ENCODE peak calls at places on chromosomes 1 and 21, in four cellular contexts. One of them, this sample, is unnamed.

GRCh38 chr21:46634966-46635323 is 529 bp upstream of the PRMT2 start:
- DNase-seq in GM12878: peak; percentile 16
- DNase-seq in HepG2: peak; percentile 70
- DNase-seq in K562: peak; percentile 90
- DNase-seq in this sample: no peak

GRCh38 chr1:159949123-159949522 is 3.7 kb upstream of the IGSF9 start:
- DNase-seq in GM12878: no peak
- DNase-seq in HepG2: no peak
- DNase-seq in K562: peak; percentile 16
- DNase-seq in this sample: no peak

GRCh38 chr1:208985231-208985630 is 598.3 kb upstream of the CAMK1G start:
- DNase-seq in GM12878: no peak
- DNase-seq in HepG2: no peak
- DNase-seq in K562: no peak
- DNase-seq in this sample: no peak

GRCh38 chr1:69104859-69105258 is 462.9 kb upstream of the LRRC7 start:
- DNase-seq in GM12878: no peak
- DNase-seq in HepG2: no peak
- DNase-seq in K562: no peak
- DNase-seq in this sample: no peak

GRCh38 chr1:182633657-182634281 is 29.6 kb upstream of the RGS16 start:
- DNase-seq in GM12878: no peak
- DNase-seq in HepG2: no peak
- DNase-seq in K562: no peak
- DNase-seq in this sample: no peak

GRCh38 chr1:227666286-227666685 is 68.8 kb downstream of the JMJD4 start:
- DNase-seq in GM12878: no peak
- DNase-seq in HepG2: no peak
- DNase-seq in K562: no peak
- DNase-seq in this sample: no peak

GRCh38 chr1:204885288-204885711 is 14.6 kb downstream of the NFASC start:
- DNase-seq in GM12878: no peak
- DNase-seq in HepG2: peak; percentile 63
- DNase-seq in K562: no peak
- DNase-seq in this sample: no peak

GRCh38 chr1:204513117-204513716 is 3.0 kb upstream of the MDM4 start:
- DNase-seq in GM12878: peak; percentile 88
- DNase-seq in HepG2: no peak
- DNase-seq in K562: no peak
- DNase-seq in this sample: no peak

GRCh38 chr21:45289655-45290515 is 2.2 kb upstream of the POFUT2 start:
- DNase-seq in GM12878: no peak
- DNase-seq in HepG2: no peak
- DNase-seq in K562: peak; percentile 32
- DNase-seq in this sample: no peak

GRCh38 chr1:9400425-9401079 is 107.9 kb downstream of the SPSB1 start:
- DNase-seq in GM12878: no peak
- DNase-seq in HepG2: peak; percentile 31
- DNase-seq in K562: no peak
- DNase-seq in this sample: no peak

GRCh38 chr1:91500756-91501526 is at the start of gene CDC7:
- DNase-seq in GM12878: peak; percentile 77
- DNase-seq in HepG2: peak; percentile 86
- DNase-seq in K562: peak; percentile 95
- DNase-seq in this sample: peak; percentile 96

GRCh38 chr1:205286335-205286950 is 35.1 kb downstream of the NUAK2 start:
- DNase-seq in GM12878: peak; percentile 84
- DNase-seq in HepG2: no peak
- DNase-seq in K562: no peak
- DNase-seq in this sample: no peak

GRCh38 chr1:30768830-30769718 is 11.5 kb upstream of the LAPTM5 start:
- DNase-seq in GM12878: no peak
- DNase-seq in HepG2: no peak
- DNase-seq in K562: peak; percentile 99
- DNase-seq in this sample: no peak

GRCh38 chr21:39503138-39503762 is 51.5 kb downstream of the SH3BGR start:
- DNase-seq in GM12878: no peak
- DNase-seq in HepG2: no peak
- DNase-seq in K562: no peak
- DNase-seq in this sample: no peak

GRCh38 chr1:155002479-155003226 is at the start of gene ZBTB7B:
- DNase-seq in GM12878: no peak
- DNase-seq in HepG2: no peak
- DNase-seq in K562: peak; percentile 67
- DNase-seq in this sample: no peak

GRCh38 chr21:20971296-20971921 is 26.8 kb upstream of the NCAM2 start:
- DNase-seq in GM12878: no peak
- DNase-seq in HepG2: peak; percentile 18
- DNase-seq in K562: peak; percentile 59
- DNase-seq in this sample: peak; percentile 43

GRCh38 chr1:59298710-59299346 is 1.9 kb downstream of the FGGY start:
- DNase-seq in GM12878: no peak
- DNase-seq in HepG2: peak; percentile 35
- DNase-seq in K562: no peak
- DNase-seq in this sample: no peak

GRCh38 chr1:12539705-12540579 is 78.1 kb downstream of the DHRS3 start:
- DNase-seq in GM12878: no peak
- DNase-seq in HepG2: peak; percentile 53
- DNase-seq in K562: peak; percentile 53
- DNase-seq in this sample: peak; percentile 72

GRCh38 chr1:215166886-215167285 is 84.3 kb downstream of the KCNK2 start:
- DNase-seq in GM12878: no peak
- DNase-seq in HepG2: no peak
- DNase-seq in K562: no peak
- DNase-seq in this sample: no peak

GRCh38 chr21:39604951-39605350 is 7.8 kb upstream of the B3GALT5 start:
- DNase-seq in GM12878: no peak
- DNase-seq in HepG2: no peak
- DNase-seq in K562: no peak
- DNase-seq in this sample: no peak

GRCh38 chr1:167705250-167705649 is 16.5 kb upstream of the MPZL1 start:
- DNase-seq in GM12878: no peak
- DNase-seq in HepG2: no peak
- DNase-seq in K562: no peak
- DNase-seq in this sample: no peak

GRCh38 chr21:42364304-42364865 is 1.9 kb downstream of the TFF1 start:
- DNase-seq in GM12878: no peak
- DNase-seq in HepG2: no peak
- DNase-seq in K562: no peak
- DNase-seq in this sample: no peak

GRCh38 chr1:165228676-165229075 is 127.8 kb downstream of the LMX1A start:
- DNase-seq in GM12878: no peak
- DNase-seq in HepG2: no peak
- DNase-seq in K562: peak; percentile 22
- DNase-seq in this sample: no peak

GRCh38 chr21:38774152-38774551 is 31.6 kb upstream of the ETS2 start:
- DNase-seq in GM12878: no peak
- DNase-seq in HepG2: no peak
- DNase-seq in K562: no peak
- DNase-seq in this sample: no peak

GRCh38 chr1:164921493-164921892 is 362.5 kb downstream of the PBX1 start:
- DNase-seq in GM12878: no peak
- DNase-seq in HepG2: no peak
- DNase-seq in K562: no peak
- DNase-seq in this sample: no peak

GRCh38 chr1:242784074-242784473 is 259.6 kb upstream of the PLD5 start:
- DNase-seq in GM12878: no peak
- DNase-seq in HepG2: no peak
- DNase-seq in K562: no peak
- DNase-seq in this sample: no peak

GRCh38 chr1:104856091-104856490 is 1106.4 kb downstream of the AMY1C start:
- DNase-seq in GM12878: no peak
- DNase-seq in HepG2: no peak
- DNase-seq in K562: no peak
- DNase-seq in this sample: no peak

GRCh38 chr1:207362962-207363858 is 41.7 kb downstream of the CD55 start:
- DNase-seq in GM12878: no peak
- DNase-seq in HepG2: no peak
- DNase-seq in K562: peak; percentile 77
- DNase-seq in this sample: no peak

GRCh38 chr1:230124187-230125128 is 57.4 kb downstream of the GALNT2 start:
- DNase-seq in GM12878: no peak
- DNase-seq in HepG2: no peak
- DNase-seq in K562: peak; percentile 61
- DNase-seq in this sample: no peak

GRCh38 chr1:167156466-167156865 is 62.6 kb downstream of the STYXL2 start:
- DNase-seq in GM12878: no peak
- DNase-seq in HepG2: no peak
- DNase-seq in K562: no peak
- DNase-seq in this sample: no peak

GRCh38 chr1:150073516-150073915 is 5.9 kb downstream of the VPS45 start:
- DNase-seq in GM12878: no peak
- DNase-seq in HepG2: no peak
- DNase-seq in K562: no peak
- DNase-seq in this sample: no peak

GRCh38 chr1:33429846-33430750 is 797 bp downstream of the PHC2 start:
- DNase-seq in GM12878: no peak
- DNase-seq in HepG2: no peak
- DNase-seq in K562: peak; percentile 19
- DNase-seq in this sample: peak; percentile 65
- TF ChIP-seq FOXM1 in GM12878: no peak
- TF ChIP-seq FOXM1 in HepG2: no peak
- TF ChIP-seq FOXM1 in K562: no peak
- TF ChIP-seq FOXM1 in this sample: no peak

GRCh38 chr1:153741946-153742345 is 14.1 kb downstream of the INTS3 start:
- DNase-seq in GM12878: no peak
- DNase-seq in HepG2: no peak
- DNase-seq in K562: no peak
- DNase-seq in this sample: no peak
- TF ChIP-seq SP1 in GM12878: no peak
- TF ChIP-seq SP1 in HepG2: no peak
- TF ChIP-seq SP1 in K562: no peak
- TF ChIP-seq SP1 in this sample: no peak

DNA sequence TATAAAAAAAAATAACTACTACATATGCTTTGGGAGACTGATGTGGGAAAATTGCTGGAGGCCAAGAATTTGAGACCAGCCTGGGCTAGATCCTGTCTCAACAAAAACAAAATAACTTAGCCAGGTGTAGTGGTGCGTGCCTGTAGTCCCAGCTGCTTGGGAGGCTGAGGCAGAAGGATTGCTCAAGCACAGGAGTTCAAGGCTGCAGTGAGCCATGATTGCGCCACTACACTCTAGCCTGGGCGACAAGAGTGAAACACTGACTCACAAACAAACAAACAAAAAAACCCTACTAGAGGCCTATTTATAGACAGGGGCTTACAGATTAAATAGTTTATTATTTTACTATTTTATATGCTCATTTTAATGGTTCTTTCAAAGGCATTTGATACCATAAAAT is 80.0 kb downstream of the LHX4 start:
- DNase-seq in GM12878: no peak
- DNase-seq in HepG2: peak; percentile 52
- DNase-seq in K562: no peak
- DNase-seq in this sample: no peak
- TF ChIP-seq FOXM1 in GM12878: no peak
- TF ChIP-seq FOXM1 in HepG2: no peak
- TF ChIP-seq FOXM1 in K562: no peak
- TF ChIP-seq FOXM1 in this sample: no peak

GRCh38 chr1:18956189-18957135 is at the start of gene IFFO2:
- DNase-seq in GM12878: peak; percentile 34
- DNase-seq in HepG2: peak; percentile 85
- DNase-seq in K562: peak; percentile 95
- DNase-seq in this sample: peak; percentile 100

GRCh38 chr1:18957136-18957521 is 653 bp upstream of the IFFO2 start:
- DNase-seq in GM12878: no peak
- DNase-seq in HepG2: no peak
- DNase-seq in K562: no peak
- DNase-seq in this sample: no peak

GRCh38 chr1:18955442-18956188 is 861 bp downstream of the IFFO2 start:
- DNase-seq in GM12878: no peak
- DNase-seq in HepG2: no peak
- DNase-seq in K562: peak; percentile 39
- DNase-seq in this sample: peak; percentile 44

GRCh38 chr1:18959591-18959990 is 3.1 kb upstream of the IFFO2 start:
- DNase-seq in GM12878: no peak
- DNase-seq in HepG2: no peak
- DNase-seq in K562: no peak
- DNase-seq in this sample: no peak

DNA sequence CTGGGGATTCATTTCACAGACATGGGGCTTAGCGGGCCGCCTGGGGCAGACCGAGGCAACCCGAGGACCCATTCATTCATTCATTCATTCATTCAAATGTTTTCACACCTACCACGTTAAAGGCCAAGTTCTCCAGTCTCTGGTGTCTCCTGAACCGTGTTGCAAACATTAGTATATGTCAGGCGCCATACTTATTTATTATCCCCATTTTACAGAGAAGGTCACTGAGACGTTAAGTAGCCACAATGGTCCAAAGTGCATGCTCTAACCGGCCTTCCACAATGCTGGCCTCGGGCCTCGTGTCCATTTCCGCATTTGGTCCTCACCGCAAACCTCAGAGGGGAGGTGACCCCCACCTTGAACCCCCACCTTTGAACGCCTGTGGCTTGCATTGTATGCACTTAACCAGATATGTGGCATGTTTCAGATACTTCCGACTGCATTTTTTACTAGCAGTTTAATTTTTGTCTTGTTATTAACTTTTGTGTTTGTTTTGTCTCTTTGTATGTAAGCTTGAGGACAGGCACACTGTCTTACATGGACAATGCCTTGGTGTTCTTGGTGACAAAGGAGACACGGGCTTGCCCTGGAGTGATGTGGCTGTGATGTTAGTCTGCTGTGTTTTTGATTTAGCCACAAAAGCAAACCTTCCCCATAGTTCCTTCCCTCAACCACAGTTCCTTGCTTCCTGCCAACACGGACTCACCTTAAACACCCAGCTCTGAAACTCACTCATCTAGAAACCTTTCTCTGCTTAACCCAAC is 1.2 kb upstream of the IFFO2 start:
- DNase-seq in GM12878: no peak
- DNase-seq in HepG2: peak; percentile 70
- DNase-seq in K562: no peak
- DNase-seq in this sample: no peak
- TF ChIP-seq SP1 in GM12878: no peak
- TF ChIP-seq SP1 in HepG2: no peak
- TF ChIP-seq SP1 in K562: no peak
- TF ChIP-seq SP1 in this sample: no peak

GRCh38 chr1:15344800-15345710 is 64.6 kb upstream of the EFHD2 start:
- DNase-seq in GM12878: no peak
- DNase-seq in HepG2: no peak
- DNase-seq in K562: no peak
- DNase-seq in this sample: no peak
- TF ChIP-seq FOXM1 in GM12878: no peak
- TF ChIP-seq FOXM1 in HepG2: no peak
- TF ChIP-seq FOXM1 in K562: no peak
- TF ChIP-seq FOXM1 in this sample: no peak